ENCODE peak calls at places on chromosomes 1 and 21, in ten cellular contexts. R is fibroblast of mammary gland; Q is Daoy; C is HT-29; K is caudate nucleus; T is NCI-H460; I is stimulated activated CD4-positive, alpha-beta T cell treated with anti-CD3 and anti-CD28 coated beads, Interleukin-1b, Interleukin-23, amount 100 ng/mL, for 1 hour; H is Karpas-422; F is body of pancreas; P is CD4-positive, CD25-positive, alpha-beta regulatory T cell. L is an unnamed sample.

GRCh38 chr1:158952416-158952815 is 21.1 kb downstream of the PYHIN1 start:
- DNase-seq in R (no peak), K (no peak), P (no peak), Q (no peak), F (no peak), I (no peak), C (no peak), H (peak; percentile 44), T (no peak), L (no peak)

GRCh38 chr1:174428033-174428432 is 19.7 kb upstream of the GPR52 start:
- DNase-seq in R (no peak), P (no peak), I (no peak), H (no peak), F (no peak), Q (no peak), K (no peak), C (no peak), T (no peak), L (peak; percentile 82)

GRCh38 chr1:17618558-17619247 is 79.2 kb downstream of the ARHGEF10L start:
- DNase-seq in F (no peak), C (no peak), H (no peak), Q (no peak), I (no peak), T (no peak), P (no peak), K (no peak), R (no peak), L (no peak)

GRCh38 chr1:30884723-30885122 is 23.8 kb downstream of the SDC3 start:
- DNase-seq in T (no peak), K (no peak), C (no peak), Q (no peak), F (no peak), I (no peak), H (no peak), R (no peak), P (no peak), L (no peak)

GRCh38 chr1:151056574-151056973 is 2.8 kb downstream of the CDC42SE1 start:
- DNase-seq in R (no peak), I (no peak), C (no peak), H (no peak), T (no peak), F (no peak), P (no peak), Q (no peak), K (no peak), L (no peak)

GRCh38 chr1:246798606-246799496 is 74.6 kb downstream of the SCCPDH start:
- DNase-seq in C (no peak), I (no peak), R (no peak), K (no peak), T (no peak), Q (no peak), F (no peak), P (no peak), H (no peak), L (no peak)

GRCh38 chr1:234478481-234479309 is at the start of gene TARBP1:
- DNase-seq in Q (peak; percentile 86), K (peak; percentile 56), H (peak; percentile 92), C (peak; percentile 81), T (peak; percentile 77), F (peak; percentile 70), P (peak; percentile 79), R (peak; percentile 64), I (peak; percentile 26), L (peak; percentile 66)

GRCh38 chr1:244062136-244062535 is 11.1 kb downstream of the ZBTB18 start:
- DNase-seq in K (no peak), R (no peak), T (no peak), P (no peak), Q (no peak), I (no peak), F (no peak), H (no peak), C (no peak), L (no peak)

GRCh38 chr1:230230948-230231738 is 164.1 kb downstream of the GALNT2 start:
- DNase-seq in R (peak; percentile 29), C (peak; percentile 79), K (no peak), T (no peak), I (no peak), F (peak; percentile 64), Q (no peak), H (no peak), P (no peak), L (no peak)

GRCh38 chr1:30345525-30346145 is 377.8 kb downstream of the MATN1 start:
- DNase-seq in Q (no peak), H (no peak), K (no peak), T (no peak), I (no peak), P (no peak), R (no peak), F (no peak), C (no peak), L (no peak)

GRCh38 chr1:60069691-60070090 is 3.9 kb downstream of the C1orf87 start:
- DNase-seq in R (peak; percentile 30), T (no peak), I (no peak), C (no peak), K (no peak), P (no peak), F (no peak), Q (no peak), H (no peak), L (no peak)

GRCh38 chr1:178496410-178497135 is at the start of gene CLEC20A:
- DNase-seq in F (no peak), T (no peak), P (no peak), R (no peak), K (no peak), C (no peak), Q (no peak), H (no peak), I (no peak), L (no peak)

GRCh38 chr1:239386453-239387303 is at the start of gene CHRM3:
- DNase-seq in H (no peak), T (peak; percentile 86), C (peak; percentile 82), K (peak; percentile 22), Q (peak; percentile 92), I (no peak), R (no peak), F (peak; percentile 91), P (no peak), L (peak; percentile 14)

GRCh38 chr1:233707906-233708292 is 94.0 kb downstream of the KCNK1 start:
- DNase-seq in I (no peak), H (no peak), F (no peak), T (no peak), R (peak; percentile 14), K (no peak), C (no peak), P (no peak), Q (no peak), L (no peak)

GRCh38 chr1:40404670-40405462 is 31.3 kb downstream of the SMAP2 start:
- DNase-seq in K (peak; percentile 13), T (peak; percentile 40), P (peak; percentile 75), Q (peak; percentile 54), H (peak; percentile 80), I (no peak), C (peak; percentile 73), F (peak; percentile 47), R (peak; percentile 77), L (peak; percentile 64)

GRCh38 chr1:51301844-51302162 is 28.6 kb downstream of the TTC39A start:
- DNase-seq in R (no peak), Q (no peak), T (no peak), C (no peak), H (no peak), P (no peak), F (no peak), I (no peak), K (no peak), L (no peak)

GRCh38 chr1:218439541-218440295 is 94.6 kb downstream of the TGFB2 start:
- DNase-seq in R (no peak), H (no peak), P (no peak), F (no peak), Q (peak; percentile 62), I (no peak), K (no peak), T (no peak), C (no peak), L (peak; percentile 65)

GRCh38 chr1:181548491-181548890 is 65.2 kb downstream of the CACNA1E start:
- DNase-seq in Q (peak; percentile 57), F (no peak), H (no peak), I (no peak), C (no peak), T (no peak), P (no peak), K (no peak), R (no peak), L (no peak)

GRCh38 chr1:160911441-160911840 is 26.5 kb upstream of the ITLN1 start:
- DNase-seq in F (peak; percentile 33), R (no peak), H (no peak), T (no peak), K (no peak), C (no peak), P (no peak), I (no peak), Q (no peak), L (peak; percentile 100)

GRCh38 chr1:117795190-117795589 is 134.2 kb downstream of the GDAP2 start:
- DNase-seq in P (no peak), R (peak; percentile 99), Q (peak; percentile 94), T (no peak), K (no peak), H (no peak), C (no peak), F (no peak), I (no peak), L (peak; percentile 41)

GRCh38 chr21:40685121-40685630 is 161.8 kb downstream of the DSCAM start:
- DNase-seq in T (no peak), I (no peak), Q (peak; percentile 48), P (no peak), R (no peak), F (no peak), H (no peak), K (no peak), C (no peak), L (no peak)

GRCh38 chr1:200905411-200906052 is 10.8 kb downstream of the INAVA start:
- DNase-seq in R (peak; percentile 10), Q (peak; percentile 68), I (peak; percentile 8), P (peak; percentile 25), C (no peak), T (no peak), H (no peak), K (no peak), F (no peak), L (peak; percentile 75)

GRCh38 chr21:36690637-36691538 is 8.0 kb upstream of the SIM2 start:
- DNase-seq in P (no peak), K (no peak), Q (peak; percentile 41), F (no peak), I (no peak), H (no peak), R (no peak), C (no peak), T (no peak), L (no peak)

GRCh38 chr1:203751051-203751450 is 13.9 kb upstream of the LAX1 start:
- DNase-seq in Q (no peak), R (no peak), C (no peak), K (no peak), I (no peak), F (no peak), P (no peak), H (no peak), T (no peak), L (peak; percentile 69)

GRCh38 chr1:11862890-11863289 is 4.1 kb upstream of the NPPB start:
- DNase-seq in T (no peak), F (no peak), Q (peak; percentile 57), K (no peak), C (no peak), R (no peak), I (no peak), H (no peak), P (no peak), L (no peak)

GRCh38 chr1:7352974-7353373 is 418.1 kb upstream of the VAMP3 start:
- DNase-seq in H (no peak), P (no peak), T (no peak), K (no peak), I (no peak), R (no peak), C (no peak), Q (no peak), F (no peak), L (no peak)

GRCh38 chr1:227131193-227131592 is 187.1 kb downstream of the CDC42BPA start:
- DNase-seq in T (peak; percentile 32), I (no peak), Q (peak; percentile 6), C (peak; percentile 62), F (no peak), K (no peak), P (no peak), H (peak; percentile 67), R (peak; percentile 56), L (peak; percentile 70)

GRCh38 chr1:43034778-43035177 is 76.1 kb upstream of the SLC2A1 start:
- DNase-seq in H (no peak), T (no peak), I (no peak), Q (no peak), P (no peak), C (no peak), R (no peak), F (no peak), K (no peak), L (no peak)